ENCODE peak calls at places on chromosomes 13 and 19, in six cellular contexts. One of them, this sample, is unnamed.

GRCh38 chr19:42606660-42607351 is 12.1 kb upstream of the CEACAM8 start:
- DNase-seq in activated naive CD4-positive, alpha-beta T cell treated with anti-CD3 and anti-CD28 coated beads, Interleukin-2, amount 10 ng/mL, durations not matched to agents 7 days and 5 days: peak
- DNase-seq in stimulated activated CD8-positive, alpha-beta memory T cell treated with anti-CD3 and anti-CD28 coated beads, Interleukin-15, amount 100 ng/mL, for 24 hours: peak
- DNase-seq in neuronal stem cell: peak
- DNase-seq in CD4-positive, CD25-positive, alpha-beta regulatory T cell: no peak
- DNase-seq in right lobe of liver: peak
- DNase-seq in this sample: peak

GRCh38 chr19:38049105-38049649 is 142.2 kb downstream of the SIPA1L3 start:
- DNase-seq in activated naive CD4-positive, alpha-beta T cell treated with anti-CD3 and anti-CD28 coated beads, Interleukin-2, amount 10 ng/mL, durations not matched to agents 7 days and 5 days: peak
- DNase-seq in stimulated activated CD8-positive, alpha-beta memory T cell treated with anti-CD3 and anti-CD28 coated beads, Interleukin-15, amount 100 ng/mL, for 24 hours: no peak
- DNase-seq in neuronal stem cell: no peak
- DNase-seq in CD4-positive, CD25-positive, alpha-beta regulatory T cell: peak
- DNase-seq in right lobe of liver: no peak
- DNase-seq in this sample: peak

GRCh38 chr19:58020985-58021384 is 12.8 kb upstream of the ZSCAN1 start:
- DNase-seq in activated naive CD4-positive, alpha-beta T cell treated with anti-CD3 and anti-CD28 coated beads, Interleukin-2, amount 10 ng/mL, durations not matched to agents 7 days and 5 days: no peak
- DNase-seq in stimulated activated CD8-positive, alpha-beta memory T cell treated with anti-CD3 and anti-CD28 coated beads, Interleukin-15, amount 100 ng/mL, for 24 hours: no peak
- DNase-seq in neuronal stem cell: no peak
- DNase-seq in CD4-positive, CD25-positive, alpha-beta regulatory T cell: no peak
- DNase-seq in right lobe of liver: no peak
- DNase-seq in this sample: no peak

GRCh38 chr13:75468098-75468497 is 13.9 kb downstream of the TBC1D4 start:
- DNase-seq in activated naive CD4-positive, alpha-beta T cell treated with anti-CD3 and anti-CD28 coated beads, Interleukin-2, amount 10 ng/mL, durations not matched to agents 7 days and 5 days: no peak
- DNase-seq in stimulated activated CD8-positive, alpha-beta memory T cell treated with anti-CD3 and anti-CD28 coated beads, Interleukin-15, amount 100 ng/mL, for 24 hours: no peak
- DNase-seq in neuronal stem cell: no peak
- DNase-seq in CD4-positive, CD25-positive, alpha-beta regulatory T cell: no peak
- DNase-seq in right lobe of liver: no peak
- DNase-seq in this sample: no peak

GRCh38 chr13:51397262-51397933 is 55.4 kb downstream of the INTS6 start:
- DNase-seq in activated naive CD4-positive, alpha-beta T cell treated with anti-CD3 and anti-CD28 coated beads, Interleukin-2, amount 10 ng/mL, durations not matched to agents 7 days and 5 days: no peak
- DNase-seq in stimulated activated CD8-positive, alpha-beta memory T cell treated with anti-CD3 and anti-CD28 coated beads, Interleukin-15, amount 100 ng/mL, for 24 hours: no peak
- DNase-seq in neuronal stem cell: no peak
- DNase-seq in CD4-positive, CD25-positive, alpha-beta regulatory T cell: no peak
- DNase-seq in right lobe of liver: no peak
- DNase-seq in this sample: no peak

GRCh38 chr13:31072041-31072440 is 89.7 kb downstream of the HSPH1 start:
- DNase-seq in activated naive CD4-positive, alpha-beta T cell treated with anti-CD3 and anti-CD28 coated beads, Interleukin-2, amount 10 ng/mL, durations not matched to agents 7 days and 5 days: no peak
- DNase-seq in stimulated activated CD8-positive, alpha-beta memory T cell treated with anti-CD3 and anti-CD28 coated beads, Interleukin-15, amount 100 ng/mL, for 24 hours: no peak
- DNase-seq in neuronal stem cell: no peak
- DNase-seq in CD4-positive, CD25-positive, alpha-beta regulatory T cell: no peak
- DNase-seq in right lobe of liver: no peak
- DNase-seq in this sample: no peak

GRCh38 chr19:43675269-43675879 is 5.4 kb upstream of the PLAUR start:
- DNase-seq in activated naive CD4-positive, alpha-beta T cell treated with anti-CD3 and anti-CD28 coated beads, Interleukin-2, amount 10 ng/mL, durations not matched to agents 7 days and 5 days: no peak
- DNase-seq in stimulated activated CD8-positive, alpha-beta memory T cell treated with anti-CD3 and anti-CD28 coated beads, Interleukin-15, amount 100 ng/mL, for 24 hours: no peak
- DNase-seq in neuronal stem cell: no peak
- DNase-seq in CD4-positive, CD25-positive, alpha-beta regulatory T cell: no peak
- DNase-seq in right lobe of liver: no peak
- DNase-seq in this sample: no peak

GRCh38 chr13:20157387-20157786 is 3.5 kb downstream of the GJA3 start:
- DNase-seq in activated naive CD4-positive, alpha-beta T cell treated with anti-CD3 and anti-CD28 coated beads, Interleukin-2, amount 10 ng/mL, durations not matched to agents 7 days and 5 days: no peak
- DNase-seq in stimulated activated CD8-positive, alpha-beta memory T cell treated with anti-CD3 and anti-CD28 coated beads, Interleukin-15, amount 100 ng/mL, for 24 hours: no peak
- DNase-seq in neuronal stem cell: no peak
- DNase-seq in CD4-positive, CD25-positive, alpha-beta regulatory T cell: no peak
- DNase-seq in right lobe of liver: no peak
- DNase-seq in this sample: peak

GRCh38 chr19:1223018-1223855 is 14.6 kb downstream of the CBARP start:
- DNase-seq in activated naive CD4-positive, alpha-beta T cell treated with anti-CD3 and anti-CD28 coated beads, Interleukin-2, amount 10 ng/mL, durations not matched to agents 7 days and 5 days: peak
- DNase-seq in stimulated activated CD8-positive, alpha-beta memory T cell treated with anti-CD3 and anti-CD28 coated beads, Interleukin-15, amount 100 ng/mL, for 24 hours: no peak
- DNase-seq in neuronal stem cell: no peak
- DNase-seq in CD4-positive, CD25-positive, alpha-beta regulatory T cell: no peak
- DNase-seq in right lobe of liver: no peak
- DNase-seq in this sample: no peak

GRCh38 chr19:48992571-48993174 is 436 bp downstream of the GYS1 start:
- DNase-seq in activated naive CD4-positive, alpha-beta T cell treated with anti-CD3 and anti-CD28 coated beads, Interleukin-2, amount 10 ng/mL, durations not matched to agents 7 days and 5 days: no peak
- DNase-seq in stimulated activated CD8-positive, alpha-beta memory T cell treated with anti-CD3 and anti-CD28 coated beads, Interleukin-15, amount 100 ng/mL, for 24 hours: no peak
- DNase-seq in neuronal stem cell: no peak
- DNase-seq in CD4-positive, CD25-positive, alpha-beta regulatory T cell: no peak
- DNase-seq in right lobe of liver: no peak
- DNase-seq in this sample: no peak

GRCh38 chr13:51924756-51925544 is 63.2 kb downstream of the CCDC70 start:
- DNase-seq in activated naive CD4-positive, alpha-beta T cell treated with anti-CD3 and anti-CD28 coated beads, Interleukin-2, amount 10 ng/mL, durations not matched to agents 7 days and 5 days: no peak
- DNase-seq in stimulated activated CD8-positive, alpha-beta memory T cell treated with anti-CD3 and anti-CD28 coated beads, Interleukin-15, amount 100 ng/mL, for 24 hours: no peak
- DNase-seq in neuronal stem cell: no peak
- DNase-seq in CD4-positive, CD25-positive, alpha-beta regulatory T cell: no peak
- DNase-seq in right lobe of liver: no peak
- DNase-seq in this sample: no peak